ENCODE peak calls at places on chromosomes 11 and 22, in six cellular contexts. Z is LHCN-M2; Q is activated T-helper 9 cell treated with anti-CD3 and anti-CD28 coated beads, Interleukin-2, amount 50 U/mL, for 16 hours; O is NCI-H510A; M is stimulated activated CD4-positive, alpha-beta T cell treated with anti-CD3 and anti-CD28 coated beads, Interleukin-15, amount 100 ng/mL, for 24 hours; R is RKO. A is an unnamed sample.

GRCh38 chr11:69917529-69917928 is 98.3 kb upstream of the FGF3 start:
- DNase-seq in O (no peak), Z (no peak), Q (no peak), R (no peak), M (no peak), A (no peak)

GRCh38 chr11:77705877-77706579 is 68.4 kb upstream of the CLNS1A start:
- DNase-seq in O (no peak), M (no peak), Z (no peak), R (no peak), Q (no peak), A (no peak)

GRCh38 chr11:120181446-120181992 is 29.3 kb upstream of the OAF start:
- DNase-seq in Q (no peak), R (no peak), M (no peak), O (no peak), Z (no peak), A (no peak)

GRCh38 chr11:73944085-73944484 is 6.7 kb upstream of the DNAJB13 start:
- DNase-seq in Q (no peak), Z (no peak), R (no peak), O (no peak), M (no peak), A (no peak)

GRCh38 chr11:15878756-15879155 is 477.6 kb downstream of the SOX6 start:
- DNase-seq in M (no peak), O (no peak), Z (no peak), R (no peak), Q (no peak), A (no peak)

GRCh38 chr11:19849107-19849789 is 136.6 kb downstream of the NAV2 start:
- DNase-seq in Q (no peak), M (no peak), Z (peak), O (no peak), R (no peak), A (no peak)

GRCh38 chr22:25170426-25170980 is 29.2 kb upstream of the CRYBB3 start:
- DNase-seq in R (no peak), Q (no peak), M (no peak), Z (no peak), O (no peak), A (no peak)

GRCh38 chr11:117604349-117604995 is 192.5 kb downstream of the DSCAML1 start:
- DNase-seq in Q (no peak), O (no peak), R (no peak), M (no peak), Z (no peak), A (peak)

GRCh38 chr22:28585324-28585723 is 94.3 kb downstream of the TTC28 start:
- DNase-seq in R (no peak), M (no peak), O (no peak), Q (no peak), Z (no peak), A (no peak)

GRCh38 chr11:22785251-22785650 is 44.4 kb downstream of the SVIP start:
- DNase-seq in Z (no peak), M (no peak), O (no peak), R (peak), Q (no peak), A (no peak)

GRCh38 chr11:20259506-20259905 is 99.2 kb upstream of the DBX1 start:
- DNase-seq in R (no peak), M (no peak), Z (peak), Q (no peak), O (no peak), A (no peak)

GRCh38 chr11:2709429-2709828 is 9.6 kb upstream of the KCNQ1OT1 start:
- DNase-seq in Z (no peak), Q (no peak), O (no peak), M (no peak), R (no peak), A (no peak)

GRCh38 chr11:15852179-15852578 is 504.2 kb downstream of the SOX6 start:
- DNase-seq in M (no peak), Z (no peak), Q (no peak), R (peak), O (no peak), A (peak)

GRCh38 chr11:80383655-80384054 is 942.8 kb upstream of the TENM4 start:
- DNase-seq in R (no peak), Z (no peak), O (no peak), Q (no peak), M (no peak), A (no peak)

GRCh38 chr11:2813141-2813908 is 72.2 kb downstream of the CDKN1C start:
- DNase-seq in Z (peak), Q (no peak), O (no peak), R (no peak), M (peak), A (no peak)

GRCh38 chr11:19244084-19244483 is 3.3 kb upstream of the E2F8 start:
- DNase-seq in M (no peak), O (no peak), Q (no peak), R (no peak), Z (no peak), A (no peak)

GRCh38 chr11:47551086-47551485 is 1.8 kb downstream of the CELF1 start:
- DNase-seq in M (no peak), Z (peak), Q (no peak), R (peak), O (no peak), A (no peak)

GRCh38 chr11:40054631-40055030 is 1404.8 kb downstream of the LRRC4C start:
- DNase-seq in M (no peak), Z (no peak), O (no peak), Q (no peak), R (no peak), A (no peak)

GRCh38 chr11:89458646-89459045 is 32.5 kb downstream of the NOX4 start:
- DNase-seq in R (no peak), M (no peak), Z (no peak), O (no peak), Q (no peak), A (no peak)

GRCh38 chr22:37314315-37315046 is 32.2 kb downstream of the CYTH4 start:
- DNase-seq in R (no peak), O (no peak), M (peak), Z (no peak), Q (peak), A (no peak)

GRCh38 chr22:42865536-42865935 is 8.5 kb upstream of the ARFGAP3 start:
- DNase-seq in R (no peak), Q (no peak), M (no peak), O (no peak), Z (no peak), A (no peak)

GRCh38 chr22:40509401-40510134 is 127.0 kb downstream of the MRTFA start:
- DNase-seq in Q (no peak), Z (peak), O (no peak), M (no peak), R (no peak), A (no peak)

GRCh38 chr11:111663820-111664219 is 61.6 kb downstream of the SIK2 start:
- DNase-seq in Z (no peak), Q (no peak), O (no peak), M (no peak), R (no peak), A (no peak)

GRCh38 chr11:16815047-16815767 is 76.8 kb downstream of the C11orf58 start:
- DNase-seq in Z (no peak), M (no peak), O (peak), Q (no peak), R (no peak), A (no peak)

GRCh38 chr22:36010090-36010489 is 18.5 kb downstream of the RBFOX2 start:
- DNase-seq in Z (no peak), M (no peak), Q (no peak), R (no peak), O (peak), A (peak)

GRCh38 chr11:73331138-73331916 is 23.3 kb downstream of the ARHGEF17 start:
- DNase-seq in M (no peak), Z (no peak), O (no peak), Q (no peak), R (no peak), A (no peak)

GRCh38 chr22:43884600-43885318 is 7.1 kb downstream of the PNPLA5 start:
- DNase-seq in O (no peak), Q (peak), R (peak), Z (peak), M (peak), A (peak)

GRCh38 chr11:126158054-126158791 is 53.2 kb downstream of the RPUSD4 start:
- DNase-seq in Z (no peak), O (no peak), R (no peak), M (no peak), Q (no peak), A (no peak)

GRCh38 chr11:17845431-17845881 is 110.9 kb downstream of the KCNC1 start:
- DNase-seq in Z (peak), O (no peak), R (no peak), M (no peak), Q (no peak), A (no peak)

GRCh38 chr11:46382644-46383403 is 1.4 kb downstream of the MDK start:
- DNase-seq in M (no peak), Q (no peak), R (peak), O (no peak), Z (peak), A (peak)

GRCh38 chr11:64490562-64491216 is 100.3 kb upstream of the SLC22A12 start:
- DNase-seq in Z (no peak), Q (no peak), R (no peak), O (no peak), M (peak), A (no peak)

GRCh38 chr11:103601230-103601846 is 435.1 kb upstream of the DDI1 start:
- DNase-seq in R (peak), Q (no peak), O (peak), Z (peak), M (peak), A (peak)

GRCh38 chr11:69114811-69115523 is 40.8 kb upstream of the SMIM38 start:
- DNase-seq in O (no peak), M (no peak), Z (no peak), Q (no peak), R (no peak), A (no peak)